ENCODE peak calls at places on chromosomes 13 and 19, in nine cellular contexts. Q is fibroblast of villous mesenchyme, U is heart left ventricle, C is ovary, G is fibroblast of lung, Z is body of pancreas, F is psoas muscle, R is NB4, N is HepG2. H is an unnamed sample.
A peak's percentile ranks its signal among the peaks of the same experiment; 100 is the strongest.

GRCh38 chr13:41139296-41139966 is 6.8 kb upstream of the KBTBD6 start:
- DNase-seq in N (no peak), G (peak; percentile 51), R (no peak), U (no peak), Z (no peak), C (no peak), Q (peak; percentile 30), F (no peak), H (no peak)

GRCh38 chr19:44869728-44870470 is 21.2 kb upstream of the TOMM40 start:
- DNase-seq in U (peak; percentile 68), R (peak; percentile 58), C (peak; percentile 59), N (no peak), Q (peak; percentile 63), Z (peak; percentile 72), G (peak; percentile 70), F (peak; percentile 64), H (no peak)

GRCh38 chr13:23570931-23571330 is 719 bp downstream of the TNFRSF19 start:
- DNase-seq in N (peak; percentile 51), U (no peak), F (no peak), C (no peak), Q (peak; percentile 37), R (no peak), G (peak; percentile 62), Z (no peak), H (peak; percentile 47)

GRCh38 chr13:108496364-108497215 is 132.8 kb upstream of the MYO16 start:
- DNase-seq in N (no peak), Q (no peak), C (no peak), F (no peak), G (peak; percentile 16), R (peak; percentile 9), U (no peak), Z (no peak), H (no peak)

GRCh38 chr13:41443969-41444368 is 13.4 kb upstream of the RGCC start:
- DNase-seq in R (no peak), F (no peak), C (no peak), Q (no peak), U (no peak), Z (no peak), N (no peak), G (no peak), H (no peak)

GRCh38 chr13:50898338-50898737 is 11.3 kb upstream of the RNASEH2B start:
- DNase-seq in C (no peak), F (no peak), Z (no peak), N (no peak), R (no peak), U (no peak), Q (no peak), G (no peak), H (no peak)

GRCh38 chr13:45847554-45848224 is 3.9 kb downstream of the SIAH3 start:
- DNase-seq in U (no peak), G (no peak), F (peak; percentile 22), C (no peak), Q (no peak), Z (peak; percentile 46), R (peak; percentile 83), N (no peak), H (no peak)

GRCh38 chr19:54248016-54248601 is 5.5 kb upstream of the LILRA6 start:
- DNase-seq in F (no peak), U (peak; percentile 44), Q (no peak), Z (peak; percentile 64), G (no peak), N (no peak), C (no peak), R (peak; percentile 75), H (no peak)

GRCh38 chr19:19384486-19384885 is 21.0 kb upstream of the GATAD2A start:
- DNase-seq in N (no peak), U (no peak), R (no peak), C (no peak), Z (no peak), Q (no peak), G (no peak), F (no peak), H (no peak)

GRCh38 chr19:19387108-19387507 is 18.4 kb upstream of the GATAD2A start:
- DNase-seq in F (no peak), C (no peak), U (no peak), R (no peak), N (no peak), G (no peak), Q (no peak), Z (no peak), H (no peak)

GRCh38 chr19:19385900-19386339 is 19.6 kb upstream of the GATAD2A start:
- DNase-seq in N (no peak), C (no peak), U (peak; percentile 55), Z (no peak), R (peak; percentile 83), G (no peak), Q (peak; percentile 58), F (no peak), H (no peak)

GRCh38 chr19:19386373-19386869 is 19.1 kb upstream of the GATAD2A start:
- DNase-seq in N (no peak), Z (no peak), Q (no peak), U (no peak), G (no peak), R (peak; percentile 31), C (no peak), F (no peak), H (no peak)

GRCh38 chr19:19385131-19385899 is 20.2 kb upstream of the GATAD2A start:
- DNase-seq in U (peak; percentile 100), Z (peak; percentile 100), N (peak; percentile 99), F (peak; percentile 100), G (peak; percentile 100), C (peak; percentile 100), R (peak; percentile 100), Q (peak; percentile 100), H (peak; percentile 98)
- TF ChIP-seq CTCF in U (no peak), Z (no peak), N (peak; percentile 44), F (peak; percentile 27), G (peak; percentile 8), C (peak; percentile 28), R (no peak), Q (peak; percentile 21), H (no peak)

DNA sequence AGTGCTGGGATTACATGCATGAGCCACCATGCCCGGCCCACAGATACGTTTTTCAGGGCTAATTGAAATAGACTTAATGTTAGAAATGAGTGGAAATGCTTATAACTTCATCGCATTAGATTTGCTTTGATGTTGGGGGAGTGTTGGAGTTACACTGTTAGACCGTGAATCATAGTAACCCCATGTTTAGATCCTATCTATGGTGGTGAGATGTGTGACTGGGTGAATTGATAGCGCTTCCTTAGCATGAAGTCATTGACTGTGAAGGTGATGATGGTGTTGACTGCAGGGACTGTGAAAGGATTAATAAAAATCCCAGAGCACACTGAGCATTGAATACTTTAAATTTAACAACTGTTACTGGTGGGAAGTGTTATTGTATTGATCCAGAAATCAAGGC is 1.7 kb downstream of the ZNF264 start:
- DNase-seq in Q (no peak), Z (no peak), N (no peak), R (no peak), U (no peak), F (no peak), G (no peak), C (no peak), H (no peak)
- H3K4me3 ChIP-seq in Q (peak overlapping the region; percentile 98), Z (no peak overlapping the region), N (peak overlapping the region; percentile 86), R (no peak overlapping the region), U (peak overlapping the region; percentile 99), F (peak overlapping the region; percentile 91), G (peak overlapping the region; percentile 98), C (no peak overlapping the region), H (peak overlapping the region; percentile 92)

DNA sequence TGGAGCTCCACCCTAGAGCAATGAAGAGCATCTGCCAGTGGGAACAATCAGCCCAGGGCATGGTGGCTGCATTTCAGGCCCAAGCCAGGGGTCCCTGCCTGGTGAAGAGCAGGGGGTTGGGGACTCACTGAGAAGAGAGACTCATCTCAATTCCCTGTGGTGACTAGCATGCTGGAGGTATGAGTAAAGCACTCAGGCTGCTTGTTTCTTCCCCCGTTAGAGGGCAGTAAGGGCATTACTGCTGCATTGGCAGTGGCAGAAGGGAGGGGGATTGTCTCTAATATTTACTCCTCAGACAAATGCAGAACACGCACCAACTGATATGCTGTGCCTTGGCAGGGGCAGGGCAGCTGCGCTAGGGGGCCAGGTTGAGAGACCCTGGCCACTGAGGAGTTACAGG is 329.1 kb downstream of the SLITRK5 start:
- DNase-seq in U (no peak), Z (no peak), F (no peak), G (no peak), N (no peak), C (no peak), Q (no peak), R (peak; percentile 15), H (no peak)
- TF ChIP-seq CTCF in U (no peak), Z (no peak), F (no peak), G (no peak), N (no peak), C (no peak), Q (no peak), R (no peak), H (no peak)

DNA sequence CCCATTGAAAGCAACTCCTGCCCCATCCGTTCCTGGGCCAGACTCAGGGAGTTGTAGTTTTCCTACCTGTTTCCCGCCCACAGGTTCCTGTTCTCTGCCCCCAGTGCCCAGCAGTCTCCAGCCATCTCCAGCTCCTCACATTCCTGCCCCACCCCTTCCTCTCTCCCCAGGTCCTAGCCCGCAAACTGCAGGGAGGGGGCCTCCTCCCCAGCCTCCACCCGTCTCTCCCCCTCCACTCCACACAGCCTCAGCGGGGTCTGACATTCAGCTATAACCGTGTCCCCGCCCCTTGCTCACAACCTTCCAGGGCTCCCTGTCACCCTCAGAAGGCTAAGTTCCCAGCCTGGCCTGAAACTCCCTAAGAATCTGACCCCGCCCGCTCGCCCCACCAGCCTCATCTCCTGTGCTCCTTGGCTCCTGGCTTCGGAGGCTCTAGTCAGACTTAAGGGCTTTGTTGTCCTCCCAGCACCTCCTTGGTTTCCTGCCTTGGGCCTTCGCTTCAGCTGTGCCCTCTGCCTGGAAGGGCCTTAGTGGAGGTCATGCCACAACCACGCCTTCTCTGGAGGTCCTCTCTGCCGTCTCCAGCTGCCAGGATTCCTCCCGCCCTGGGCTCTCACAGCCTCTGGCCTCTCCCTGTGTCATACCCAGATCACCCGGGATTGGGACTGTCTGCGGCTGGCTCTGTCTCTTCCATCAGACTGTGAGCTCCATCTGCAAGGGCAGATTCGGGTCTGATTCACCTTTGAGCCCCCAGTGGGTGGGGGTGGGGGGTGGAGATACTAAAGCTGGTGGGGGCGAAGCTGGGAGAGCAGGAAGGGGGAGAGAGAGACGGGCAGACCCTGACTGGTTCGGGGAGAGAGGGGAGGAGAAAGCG is 5.1 kb upstream of the SPACA6 start:
- DNase-seq in Q (peak; percentile 86), G (peak; percentile 70), F (peak; percentile 72), Z (peak; percentile 34), C (peak; percentile 78), R (no peak), U (peak; percentile 86), N (no peak), H (no peak)
- H3K4me3 ChIP-seq in Q (peak overlapping the region; percentile 68), G (peak overlapping the region; percentile 98), F (peak overlapping the region; percentile 86), Z (no peak overlapping the region), C (peak overlapping the region; percentile 95), R (no peak overlapping the region), U (peak overlapping the region; percentile 97), N (peak overlapping the region; percentile 74), H (peak overlapping the region; percentile 82)

GRCh38 chr19:48393559-48394330 is at the start of gene GRIN2D:
- DNase-seq in Z (no peak), Q (peak; percentile 28), C (no peak), U (no peak), R (peak; percentile 83), G (peak; percentile 26), N (no peak), F (no peak), H (no peak)
- TF ChIP-seq CTCF in Z (no peak), Q (no peak), C (no peak), U (no peak), R (peak; percentile 3), G (no peak), N (peak; percentile 20), F (no peak), H (peak; percentile 6)

H was measured in HFF-Myc.